ENCODE peak calls at places on chromosomes 16 and 17, in five cellular contexts. Y, J, R, U and B are unnamed samples.
A peak's percentile ranks its signal among the peaks of the same experiment; 100 is the strongest.

GRCh38 chr16:4679156-4679853 is 14.1 kb upstream of the NUDT16L1 start:
- DNase-seq in U (no peak), Y (no peak), R (peak; percentile 68), J (peak; percentile 80), B (no peak)

GRCh38 chr17:17112628-17113200 is 70.5 kb downstream of the MPRIP start:
- DNase-seq in J (no peak), Y (no peak), R (no peak), U (no peak), B (no peak)

GRCh38 chr17:81561494-81561885 is 9.3 kb upstream of the FAAP100 start:
- DNase-seq in J (no peak), Y (no peak), U (no peak), R (no peak), B (peak; percentile 41)

GRCh38 chr16:85137323-85138072 is 25.2 kb upstream of the CIBAR2 start:
- DNase-seq in U (no peak), Y (no peak), R (peak; percentile 96), J (peak; percentile 85), B (no peak)

GRCh38 chr16:78488461-78488860 is 389.0 kb downstream of the WWOX start:
- DNase-seq in R (no peak), U (no peak), Y (no peak), J (no peak), B (no peak)

GRCh38 chr17:13634001-13634400 is 32.3 kb upstream of the HS3ST3A1 start:
- DNase-seq in Y (no peak), J (no peak), R (no peak), U (no peak), B (no peak)

GRCh38 chr17:28326114-28326513 is 7.1 kb downstream of the TMEM97 start:
- DNase-seq in R (no peak), U (no peak), Y (no peak), J (no peak), B (no peak)

GRCh38 chr17:80307994-80308671 is 47.5 kb downstream of the RNF213 start:
- DNase-seq in U (no peak), Y (no peak), J (no peak), R (no peak), B (no peak)

GRCh38 chr17:38881600-38882191 is 11.8 kb downstream of the LASP1 start:
- DNase-seq in U (peak; percentile 23), R (peak; percentile 83), Y (no peak), J (no peak), B (peak; percentile 46)

GRCh38 chr16:56912746-56913703 is 18.9 kb upstream of the HERPUD1 start:
- DNase-seq in Y (no peak), U (no peak), R (no peak), J (no peak), B (no peak)

GRCh38 chr16:29674188-29674587 is 4.8 kb upstream of the QPRT start:
- DNase-seq in Y (no peak), R (peak; percentile 63), J (peak; percentile 71), U (no peak), B (peak; percentile 78)

GRCh38 chr17:13476722-13477121 is 125.0 kb downstream of the HS3ST3A1 start:
- DNase-seq in J (no peak), U (no peak), R (no peak), Y (no peak), B (no peak)